ENCODE peak calls at places on chromosomes 3 and 15, in eight cellular contexts. One of them, this sample, is unnamed.
A peak's percentile ranks its signal among the peaks of the same experiment; 100 is the strongest.

GRCh38 chr3:112653881-112654300 is 12.9 kb upstream of the CCDC80 start:
- DNase-seq in IMR-90: peak; percentile 98
- DNase-seq in B cell: no peak
- DNase-seq in KG1: no peak
- DNase-seq in M059J: peak; percentile 87
- DNase-seq in Kasumi-1: no peak
- DNase-seq in HuH-7: no peak
- DNase-seq in NCI-H146: no peak
- DNase-seq in this sample: peak; percentile 86

GRCh38 chr3:89314454-89314853 is 207.0 kb downstream of the EPHA3 start:
- DNase-seq in M059J: no peak
- DNase-seq in KG1: no peak
- DNase-seq in B cell: no peak
- DNase-seq in IMR-90: peak; percentile 44
- DNase-seq in Kasumi-1: peak; percentile 52
- DNase-seq in HuH-7: no peak
- DNase-seq in NCI-H146: peak; percentile 78
- DNase-seq in this sample: no peak

GRCh38 chr15:43230640-43231115 is 9.9 kb upstream of the EPB42 start:
- DNase-seq in KG1: no peak
- DNase-seq in HuH-7: no peak
- DNase-seq in IMR-90: no peak
- DNase-seq in Kasumi-1: no peak
- DNase-seq in NCI-H146: no peak
- DNase-seq in M059J: peak; percentile 44
- DNase-seq in B cell: no peak
- DNase-seq in this sample: peak; percentile 6

GRCh38 chr3:169526246-169526645 is 137.3 kb downstream of the MECOM start:
- DNase-seq in M059J: peak; percentile 53
- DNase-seq in B cell: no peak
- DNase-seq in NCI-H146: no peak
- DNase-seq in Kasumi-1: no peak
- DNase-seq in KG1: no peak
- DNase-seq in IMR-90: peak; percentile 1
- DNase-seq in HuH-7: no peak
- DNase-seq in this sample: no peak

GRCh38 chr3:122577409-122578028 is at the start of gene PARP15:
- DNase-seq in B cell: peak; percentile 63
- DNase-seq in KG1: no peak
- DNase-seq in NCI-H146: no peak
- DNase-seq in HuH-7: no peak
- DNase-seq in M059J: no peak
- DNase-seq in Kasumi-1: peak; percentile 55
- DNase-seq in IMR-90: no peak
- DNase-seq in this sample: no peak

GRCh38 chr15:71669688-71670087 is 140.7 kb upstream of the NR2E3 start:
- DNase-seq in IMR-90: no peak
- DNase-seq in M059J: no peak
- DNase-seq in Kasumi-1: no peak
- DNase-seq in HuH-7: no peak
- DNase-seq in B cell: no peak
- DNase-seq in KG1: no peak
- DNase-seq in NCI-H146: no peak
- DNase-seq in this sample: no peak

GRCh38 chr3:104556372-104557078 is 810.2 kb upstream of the ALCAM start:
- DNase-seq in HuH-7: no peak
- DNase-seq in B cell: no peak
- DNase-seq in NCI-H146: no peak
- DNase-seq in IMR-90: no peak
- DNase-seq in Kasumi-1: peak; percentile 87
- DNase-seq in M059J: peak; percentile 62
- DNase-seq in KG1: no peak
- DNase-seq in this sample: peak; percentile 67

GRCh38 chr3:150227839-150228238 is 180.3 kb upstream of the TSC22D2 start:
- DNase-seq in Kasumi-1: peak; percentile 64
- DNase-seq in M059J: peak; percentile 74
- DNase-seq in HuH-7: peak; percentile 36
- DNase-seq in NCI-H146: peak; percentile 88
- DNase-seq in KG1: peak; percentile 35
- DNase-seq in IMR-90: peak; percentile 69
- DNase-seq in B cell: peak; percentile 18
- DNase-seq in this sample: peak; percentile 55

GRCh38 chr15:38589502-38589901 is 24.9 kb upstream of the RASGRP1 start:
- DNase-seq in IMR-90: peak; percentile 85
- DNase-seq in KG1: no peak
- DNase-seq in HuH-7: no peak
- DNase-seq in Kasumi-1: no peak
- DNase-seq in B cell: no peak
- DNase-seq in NCI-H146: no peak
- DNase-seq in M059J: peak; percentile 75
- DNase-seq in this sample: peak; percentile 71

GRCh38 chr3:38579146-38579545 is 70.3 kb downstream of the SCN5A start:
- DNase-seq in B cell: no peak
- DNase-seq in HuH-7: no peak
- DNase-seq in IMR-90: no peak
- DNase-seq in NCI-H146: no peak
- DNase-seq in KG1: no peak
- DNase-seq in Kasumi-1: no peak
- DNase-seq in M059J: peak; percentile 62
- DNase-seq in this sample: no peak

GRCh38 chr15:39153058-39153457 is 427.8 kb upstream of the THBS1 start:
- DNase-seq in KG1: no peak
- DNase-seq in B cell: no peak
- DNase-seq in HuH-7: no peak
- DNase-seq in Kasumi-1: no peak
- DNase-seq in IMR-90: no peak
- DNase-seq in M059J: no peak
- DNase-seq in NCI-H146: no peak
- DNase-seq in this sample: no peak

GRCh38 chr3:30435950-30436349 is 170.5 kb upstream of the TGFBR2 start:
- DNase-seq in IMR-90: no peak
- DNase-seq in Kasumi-1: no peak
- DNase-seq in KG1: no peak
- DNase-seq in HuH-7: no peak
- DNase-seq in M059J: no peak
- DNase-seq in B cell: peak; percentile 26
- DNase-seq in NCI-H146: no peak
- DNase-seq in this sample: no peak